ENCODE peak calls at places on chromosome 3, in six cellular contexts. One of them, this sample, is unnamed.

GRCh38 chr3:191412764-191413163 is 48.2 kb upstream of the PYDC2 start:
- DNase-seq in foreskin fibroblast: peak
- DNase-seq in nephron progenitor cell: no peak
- DNase-seq in fibroblast of lung: peak
- DNase-seq in adrenal gland: no peak
- DNase-seq in dorsolateral prefrontal cortex: no peak
- DNase-seq in this sample: peak

GRCh38 chr3:128289534-128289933 is 136.3 kb downstream of the EEFSEC start:
- DNase-seq in foreskin fibroblast: no peak
- DNase-seq in nephron progenitor cell: no peak
- DNase-seq in fibroblast of lung: no peak
- DNase-seq in adrenal gland: no peak
- DNase-seq in dorsolateral prefrontal cortex: no peak
- DNase-seq in this sample: no peak

GRCh38 chr3:195904364-195904763 is 4.0 kb downstream of the TNK2 start:
- DNase-seq in foreskin fibroblast: no peak
- DNase-seq in nephron progenitor cell: no peak
- DNase-seq in fibroblast of lung: no peak
- DNase-seq in adrenal gland: no peak
- DNase-seq in dorsolateral prefrontal cortex: no peak
- DNase-seq in this sample: no peak

GRCh38 chr3:79032686-79033318 is 735.0 kb downstream of the ROBO1 start:
- DNase-seq in foreskin fibroblast: peak
- DNase-seq in nephron progenitor cell: no peak
- DNase-seq in fibroblast of lung: peak
- DNase-seq in adrenal gland: no peak
- DNase-seq in dorsolateral prefrontal cortex: no peak
- DNase-seq in this sample: peak

GRCh38 chr3:98705694-98706093 is 57.4 kb upstream of the ST3GAL6 start:
- DNase-seq in foreskin fibroblast: peak
- DNase-seq in nephron progenitor cell: no peak
- DNase-seq in fibroblast of lung: no peak
- DNase-seq in adrenal gland: no peak
- DNase-seq in dorsolateral prefrontal cortex: no peak
- DNase-seq in this sample: peak

GRCh38 chr3:123290962-123291361 is 89.2 kb downstream of the SEC22A start:
- DNase-seq in foreskin fibroblast: no peak
- DNase-seq in nephron progenitor cell: no peak
- DNase-seq in fibroblast of lung: no peak
- DNase-seq in adrenal gland: no peak
- DNase-seq in dorsolateral prefrontal cortex: peak
- DNase-seq in this sample: no peak

GRCh38 chr3:133983126-133983525 is 46.6 kb downstream of the SLCO2A1 start:
- DNase-seq in foreskin fibroblast: no peak
- DNase-seq in nephron progenitor cell: no peak
- DNase-seq in fibroblast of lung: no peak
- DNase-seq in adrenal gland: no peak
- DNase-seq in dorsolateral prefrontal cortex: no peak
- DNase-seq in this sample: no peak

GRCh38 chr3:193801094-193801493 is 208.1 kb downstream of the OPA1 start:
- DNase-seq in foreskin fibroblast: no peak
- DNase-seq in nephron progenitor cell: no peak
- DNase-seq in fibroblast of lung: no peak
- DNase-seq in adrenal gland: no peak
- DNase-seq in dorsolateral prefrontal cortex: no peak
- DNase-seq in this sample: no peak

GRCh38 chr3:108127301-108127988 is 36.6 kb upstream of the CD47 start:
- DNase-seq in foreskin fibroblast: no peak
- DNase-seq in nephron progenitor cell: no peak
- DNase-seq in fibroblast of lung: no peak
- DNase-seq in adrenal gland: no peak
- DNase-seq in dorsolateral prefrontal cortex: no peak
- DNase-seq in this sample: no peak

GRCh38 chr3:30752961-30753360 is 141.5 kb downstream of the GADL1 start:
- DNase-seq in foreskin fibroblast: peak
- DNase-seq in nephron progenitor cell: no peak
- DNase-seq in fibroblast of lung: peak
- DNase-seq in adrenal gland: peak
- DNase-seq in dorsolateral prefrontal cortex: no peak
- DNase-seq in this sample: peak

GRCh38 chr3:175002732-175003143 is 143.6 kb downstream of the NAALADL2 start:
- DNase-seq in foreskin fibroblast: peak
- DNase-seq in nephron progenitor cell: no peak
- DNase-seq in fibroblast of lung: peak
- DNase-seq in adrenal gland: no peak
- DNase-seq in dorsolateral prefrontal cortex: no peak
- DNase-seq in this sample: peak

GRCh38 chr3:192957441-192957951 is 39.8 kb upstream of the MB21D2 start:
- DNase-seq in foreskin fibroblast: peak
- DNase-seq in nephron progenitor cell: no peak
- DNase-seq in fibroblast of lung: peak
- DNase-seq in adrenal gland: peak
- DNase-seq in dorsolateral prefrontal cortex: no peak
- DNase-seq in this sample: peak

GRCh38 chr3:153753035-153753434 is 368.2 kb upstream of the ARHGEF26 start:
- DNase-seq in foreskin fibroblast: no peak
- DNase-seq in nephron progenitor cell: no peak
- DNase-seq in fibroblast of lung: no peak
- DNase-seq in adrenal gland: no peak
- DNase-seq in dorsolateral prefrontal cortex: no peak
- DNase-seq in this sample: no peak

GRCh38 chr3:196193738-196194541 is 17.3 kb downstream of the ZDHHC19 start:
- DNase-seq in foreskin fibroblast: no peak
- DNase-seq in nephron progenitor cell: no peak
- DNase-seq in fibroblast of lung: no peak
- DNase-seq in adrenal gland: peak
- DNase-seq in dorsolateral prefrontal cortex: no peak
- DNase-seq in this sample: no peak

GRCh38 chr3:132723551-132723950 is 1.3 kb upstream of the NPHP3 start:
- DNase-seq in foreskin fibroblast: peak
- DNase-seq in nephron progenitor cell: no peak
- DNase-seq in fibroblast of lung: peak
- DNase-seq in adrenal gland: no peak
- DNase-seq in dorsolateral prefrontal cortex: no peak
- DNase-seq in this sample: peak

GRCh38 chr3:119628816-119629445 is 31.2 kb downstream of the PLA1A start:
- DNase-seq in foreskin fibroblast: peak
- DNase-seq in nephron progenitor cell: no peak
- DNase-seq in fibroblast of lung: peak
- DNase-seq in adrenal gland: no peak
- DNase-seq in dorsolateral prefrontal cortex: no peak
- DNase-seq in this sample: peak

GRCh38 chr3:27507111-27507510 is 22.9 kb upstream of the SLC4A7 start:
- DNase-seq in foreskin fibroblast: no peak
- DNase-seq in nephron progenitor cell: no peak
- DNase-seq in fibroblast of lung: no peak
- DNase-seq in adrenal gland: no peak
- DNase-seq in dorsolateral prefrontal cortex: no peak
- DNase-seq in this sample: no peak

GRCh38 chr3:58564456-58565160 is 12.6 kb downstream of the FAM107A start:
- DNase-seq in foreskin fibroblast: peak
- DNase-seq in nephron progenitor cell: no peak
- DNase-seq in fibroblast of lung: peak
- DNase-seq in adrenal gland: no peak
- DNase-seq in dorsolateral prefrontal cortex: no peak
- DNase-seq in this sample: peak

GRCh38 chr3:187049462-187050101 is 89.7 kb downstream of the RPL39L start:
- DNase-seq in foreskin fibroblast: no peak
- DNase-seq in nephron progenitor cell: no peak
- DNase-seq in fibroblast of lung: no peak
- DNase-seq in adrenal gland: no peak
- DNase-seq in dorsolateral prefrontal cortex: no peak
- DNase-seq in this sample: no peak

GRCh38 chr3:95036526-95037021 is 973.7 kb downstream of the NSUN3 start:
- DNase-seq in foreskin fibroblast: no peak
- DNase-seq in nephron progenitor cell: no peak
- DNase-seq in fibroblast of lung: no peak
- DNase-seq in adrenal gland: no peak
- DNase-seq in dorsolateral prefrontal cortex: no peak
- DNase-seq in this sample: no peak

GRCh38 chr3:124364230-124365022 is 365.8 kb upstream of the UMPS start:
- DNase-seq in foreskin fibroblast: no peak
- DNase-seq in nephron progenitor cell: no peak
- DNase-seq in fibroblast of lung: no peak
- DNase-seq in adrenal gland: no peak
- DNase-seq in dorsolateral prefrontal cortex: no peak
- DNase-seq in this sample: no peak

GRCh38 chr3:77513541-77513940 is 473.6 kb downstream of the ROBO2 start:
- DNase-seq in foreskin fibroblast: peak
- DNase-seq in nephron progenitor cell: no peak
- DNase-seq in fibroblast of lung: peak
- DNase-seq in adrenal gland: no peak
- DNase-seq in dorsolateral prefrontal cortex: no peak
- DNase-seq in this sample: peak

GRCh38 chr3:104359546-104359945 is 1007.2 kb upstream of the ALCAM start:
- DNase-seq in foreskin fibroblast: peak
- DNase-seq in nephron progenitor cell: no peak
- DNase-seq in fibroblast of lung: peak
- DNase-seq in adrenal gland: no peak
- DNase-seq in dorsolateral prefrontal cortex: no peak
- DNase-seq in this sample: peak

GRCh38 chr3:169085827-169086226 is 577.7 kb downstream of the MECOM start:
- DNase-seq in foreskin fibroblast: peak
- DNase-seq in nephron progenitor cell: no peak
- DNase-seq in fibroblast of lung: peak
- DNase-seq in adrenal gland: no peak
- DNase-seq in dorsolateral prefrontal cortex: no peak
- DNase-seq in this sample: peak

GRCh38 chr3:183300996-183301562 is 48.0 kb downstream of the B3GNT5 start:
- DNase-seq in foreskin fibroblast: peak
- DNase-seq in nephron progenitor cell: no peak
- DNase-seq in fibroblast of lung: peak
- DNase-seq in adrenal gland: no peak
- DNase-seq in dorsolateral prefrontal cortex: no peak
- DNase-seq in this sample: no peak

GRCh38 chr3:127487196-127487595 is 103.3 kb downstream of the TPRA1 start:
- DNase-seq in foreskin fibroblast: no peak
- DNase-seq in nephron progenitor cell: no peak
- DNase-seq in fibroblast of lung: no peak
- DNase-seq in adrenal gland: peak
- DNase-seq in dorsolateral prefrontal cortex: no peak
- DNase-seq in this sample: no peak

GRCh38 chr3:11246663-11246970 is 25.6 kb upstream of the ATG7 start:
- DNase-seq in foreskin fibroblast: peak
- DNase-seq in nephron progenitor cell: no peak
- DNase-seq in fibroblast of lung: peak
- DNase-seq in adrenal gland: no peak
- DNase-seq in dorsolateral prefrontal cortex: no peak
- DNase-seq in this sample: no peak

DNA sequence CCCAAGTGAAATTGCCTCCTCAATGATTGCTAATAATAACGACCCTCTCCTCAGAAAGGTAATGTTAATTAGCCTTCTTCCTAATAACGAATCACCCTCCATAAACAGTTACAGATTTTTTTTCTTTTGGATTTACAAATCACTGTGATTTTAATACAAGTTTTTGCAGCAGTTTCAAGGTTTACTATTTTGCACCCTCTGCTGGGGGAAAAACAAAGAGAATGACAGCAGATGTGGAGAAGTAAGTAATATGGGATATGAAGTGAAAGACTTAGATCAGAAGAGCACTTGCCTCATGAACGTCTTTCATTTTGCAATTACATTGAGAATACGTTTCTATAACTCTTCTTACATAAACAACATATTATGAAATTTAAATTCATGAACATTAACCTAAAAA is 16.1 kb upstream of the CNTN3 start:
- DNase-seq in foreskin fibroblast: peak
- DNase-seq in nephron progenitor cell: no peak
- DNase-seq in fibroblast of lung: no peak
- DNase-seq in adrenal gland: no peak
- DNase-seq in dorsolateral prefrontal cortex: no peak
- DNase-seq in this sample: peak
- TF ChIP-seq CTCF in foreskin fibroblast: peak
- TF ChIP-seq CTCF in nephron progenitor cell: no peak
- TF ChIP-seq CTCF in fibroblast of lung: peak
- TF ChIP-seq CTCF in adrenal gland: no peak
- TF ChIP-seq CTCF in dorsolateral prefrontal cortex: peak
- TF ChIP-seq CTCF in this sample: peak

DNA sequence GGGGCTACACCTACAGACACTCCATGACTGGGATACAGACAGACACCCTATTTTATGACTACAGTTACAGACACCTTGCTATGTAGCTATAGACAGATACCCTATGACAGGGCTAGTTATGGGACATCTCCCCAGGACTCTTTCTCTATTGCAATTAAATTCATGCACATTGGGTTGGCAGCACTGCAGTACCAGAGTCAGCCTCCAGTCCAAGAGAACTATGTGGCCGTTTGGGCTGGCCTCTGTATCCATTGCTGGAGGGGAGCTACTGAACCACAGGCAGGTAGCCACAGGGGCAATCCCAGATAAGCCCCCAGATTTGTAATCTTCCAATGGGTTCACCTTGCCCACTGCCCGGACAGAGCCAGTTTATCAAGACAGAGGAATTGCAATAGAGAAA is 108.4 kb upstream of the SPATA16 start:
- DNase-seq in foreskin fibroblast: no peak
- DNase-seq in nephron progenitor cell: no peak
- DNase-seq in fibroblast of lung: no peak
- DNase-seq in adrenal gland: no peak
- DNase-seq in dorsolateral prefrontal cortex: no peak
- DNase-seq in this sample: no peak
- TF ChIP-seq CTCF in foreskin fibroblast: no peak
- TF ChIP-seq CTCF in nephron progenitor cell: no peak
- TF ChIP-seq CTCF in fibroblast of lung: no peak
- TF ChIP-seq CTCF in adrenal gland: no peak
- TF ChIP-seq CTCF in dorsolateral prefrontal cortex: no peak
- TF ChIP-seq CTCF in this sample: no peak

GRCh38 chr3:171569571-171570132 is 109.4 kb upstream of the TNIK start:
- DNase-seq in foreskin fibroblast: no peak
- DNase-seq in nephron progenitor cell: no peak
- DNase-seq in fibroblast of lung: no peak
- DNase-seq in adrenal gland: no peak
- DNase-seq in dorsolateral prefrontal cortex: no peak
- DNase-seq in this sample: no peak
- TF ChIP-seq CTCF in foreskin fibroblast: no peak
- TF ChIP-seq CTCF in nephron progenitor cell: no peak
- TF ChIP-seq CTCF in fibroblast of lung: no peak
- TF ChIP-seq CTCF in adrenal gland: no peak
- TF ChIP-seq CTCF in dorsolateral prefrontal cortex: no peak
- TF ChIP-seq CTCF in this sample: peak

GRCh38 chr3:150773616-150774192 is 10.7 kb upstream of the SIAH2 start:
- DNase-seq in foreskin fibroblast: no peak
- DNase-seq in nephron progenitor cell: no peak
- DNase-seq in fibroblast of lung: no peak
- DNase-seq in adrenal gland: peak
- DNase-seq in dorsolateral prefrontal cortex: no peak
- DNase-seq in this sample: no peak

GRCh38 chr3:150775001-150775599 is 12.1 kb upstream of the SIAH2 start:
- DNase-seq in foreskin fibroblast: peak
- DNase-seq in nephron progenitor cell: no peak
- DNase-seq in fibroblast of lung: peak
- DNase-seq in adrenal gland: no peak
- DNase-seq in dorsolateral prefrontal cortex: no peak
- DNase-seq in this sample: peak

GRCh38 chr3:150771600-150771999 is 8.6 kb upstream of the SIAH2 start:
- DNase-seq in foreskin fibroblast: peak
- DNase-seq in nephron progenitor cell: no peak
- DNase-seq in fibroblast of lung: no peak
- DNase-seq in adrenal gland: no peak
- DNase-seq in dorsolateral prefrontal cortex: no peak
- DNase-seq in this sample: no peak

GRCh38 chr3:150766742-150767141 is 3.8 kb upstream of the SIAH2 start:
- DNase-seq in foreskin fibroblast: no peak
- DNase-seq in nephron progenitor cell: no peak
- DNase-seq in fibroblast of lung: no peak
- DNase-seq in adrenal gland: no peak
- DNase-seq in dorsolateral prefrontal cortex: no peak
- DNase-seq in this sample: no peak

GRCh38 chr3:150770662-150771061 is 7.7 kb upstream of the SIAH2 start:
- DNase-seq in foreskin fibroblast: peak
- DNase-seq in nephron progenitor cell: no peak
- DNase-seq in fibroblast of lung: no peak
- DNase-seq in adrenal gland: no peak
- DNase-seq in dorsolateral prefrontal cortex: no peak
- DNase-seq in this sample: no peak
- TF ChIP-seq CTCF in foreskin fibroblast: no peak
- TF ChIP-seq CTCF in nephron progenitor cell: no peak
- TF ChIP-seq CTCF in fibroblast of lung: no peak
- TF ChIP-seq CTCF in adrenal gland: no peak
- TF ChIP-seq CTCF in dorsolateral prefrontal cortex: no peak
- TF ChIP-seq CTCF in this sample: no peak